ENCODE peak calls at places on chromosome 19, in five cellular contexts. M, J, V, T and A are unnamed samples.

GRCh38 chr19:11849264-11849615 is 714 bp downstream of the ZNF439 start:
- DNase-seq in M (no peak), J (no peak), V (no peak), T (no peak), A (no peak)

GRCh38 chr19:38290631-38291147 is 13.4 kb upstream of the C19orf33 start:
- DNase-seq in M (no peak), J (no peak), V (no peak), T (no peak), A (no peak)

GRCh38 chr19:12965812-12966135 is 3.6 kb upstream of the DAND5 start:
- DNase-seq in M (no peak), J (no peak), V (no peak), T (no peak), A (no peak)

GRCh38 chr19:47618771-47619170 is 9.8 kb downstream of the BICRA start:
- DNase-seq in M (no peak), J (no peak), V (no peak), T (peak; percentile 75), A (no peak)

GRCh38 chr19:50878851-50879250 is 5.6 kb downstream of the KLK2 start:
- DNase-seq in M (no peak), J (no peak), V (no peak), T (no peak), A (no peak)

GRCh38 chr19:18802354-18802753 is 11.2 kb upstream of the COMP start:
- DNase-seq in M (no peak), J (no peak), V (no peak), T (no peak), A (no peak)

GRCh38 chr19:4970558-4971423 is 1.9 kb downstream of the KDM4B start:
- DNase-seq in M (no peak), J (no peak), V (no peak), T (no peak), A (no peak)

GRCh38 chr19:2212861-2213711 is 23.0 kb downstream of the PLEKHJ1 start:
- DNase-seq in M (no peak), J (no peak), V (no peak), T (no peak), A (no peak)

GRCh38 chr19:3224346-3225325 is at the start of gene CELF5:
- DNase-seq in M (no peak), J (peak; percentile 46), V (peak; percentile 80), T (no peak), A (no peak)